ENCODE peak calls at places on chromosomes 7 and 10, in four cellular contexts. S, G, Y and T are unnamed samples.
A peak's percentile ranks its signal among the peaks of the same experiment; 100 is the strongest.

GRCh38 chr7:49228447-49228846 is 304.1 kb downstream of the CDC14C start:
- DNase-seq in S (no peak), Y (no peak), G (no peak), T (no peak)

GRCh38 chr10:78438907-78439809 is 405.5 kb downstream of the RPS24 start:
- DNase-seq in G (no peak), S (no peak), Y (peak; percentile 76), T (no peak)

GRCh38 chr7:112449353-112449752 is 907 bp upstream of the IFRD1 start:
- DNase-seq in Y (peak; percentile 60), S (peak; percentile 22), G (no peak), T (no peak)

GRCh38 chr10:102613761-102614160 is 30.5 kb upstream of the TRIM8 start:
- DNase-seq in Y (no peak), G (no peak), S (no peak), T (no peak)

GRCh38 chr10:13830385-13830784 is 243.6 kb downstream of the PRPF18 start:
- DNase-seq in S (no peak), Y (no peak), G (peak; percentile 53), T (no peak)

GRCh38 chr10:26534384-26534783 is 96.2 kb downstream of the APBB1IP start:
- DNase-seq in Y (no peak), G (peak; percentile 75), S (peak; percentile 16), T (no peak)

GRCh38 chr7:2982831-2983230 is 60.8 kb downstream of the CARD11 start:
- DNase-seq in G (no peak), S (no peak), Y (no peak), T (no peak)

GRCh38 chr7:17236603-17237002 is 61.8 kb upstream of the AHR start:
- DNase-seq in G (no peak), Y (no peak), S (no peak), T (no peak)

GRCh38 chr10:126352446-126352845 is 35.8 kb downstream of the ADAM12 start:
- DNase-seq in G (no peak), S (no peak), Y (no peak), T (no peak)

GRCh38 chr7:11427686-11428273 is 404.2 kb downstream of the THSD7A start:
- DNase-seq in G (no peak), Y (peak; percentile 27), S (peak; percentile 50), T (peak; percentile 45)

GRCh38 chr10:6050801-6051445 is 11.2 kb downstream of the IL2RA start:
- DNase-seq in G (no peak), S (peak; percentile 54), Y (peak; percentile 41), T (no peak)

GRCh38 chr7:8881916-8882315 is 448.5 kb downstream of the NXPH1 start:
- DNase-seq in G (no peak), Y (no peak), S (no peak), T (no peak)

GRCh38 chr7:148688526-148688925 is 10.2 kb upstream of the CUL1 start:
- DNase-seq in G (no peak), S (no peak), Y (no peak), T (no peak)

GRCh38 chr10:100014129-100014762 is 4.5 kb upstream of the DNMBP start:
- DNase-seq in Y (no peak), G (no peak), S (no peak), T (no peak)

GRCh38 chr10:119211176-119211575 is 3.8 kb downstream of the GRK5 start:
- DNase-seq in Y (no peak), S (no peak), G (no peak), T (no peak)

GRCh38 chr7:1243964-1244416 is 11.3 kb downstream of the UNCX start:
- DNase-seq in G (no peak), Y (no peak), S (no peak), T (no peak)

GRCh38 chr7:135736586-135737305 is 8.8 kb upstream of the SLC13A4 start:
- DNase-seq in G (no peak), S (no peak), Y (no peak), T (no peak)

GRCh38 chr10:15045380-15045779 is 1.6 kb downstream of the OLAH start:
- DNase-seq in Y (no peak), G (no peak), S (no peak), T (no peak)

GRCh38 chr10:131231965-131232541 is 79.5 kb downstream of the TCERG1L start:
- DNase-seq in S (no peak), G (no peak), Y (no peak), T (no peak)

GRCh38 chr10:123136806-123137642 is 1.3 kb downstream of the HMX3 start:
- DNase-seq in G (peak; percentile 62), Y (no peak), S (peak; percentile 41), T (no peak)

GRCh38 chr7:134388336-134389019 is 70.4 kb downstream of the AKR1B1 start:
- DNase-seq in G (no peak), S (no peak), Y (no peak), T (no peak)

GRCh38 chr7:137695942-137696341 is 150.8 kb downstream of the DGKI start:
- DNase-seq in S (no peak), G (no peak), Y (peak; percentile 93), T (no peak)

GRCh38 chr7:51187941-51188340 is 128.7 kb downstream of the COBL start:
- DNase-seq in S (peak; percentile 49), G (peak; percentile 84), Y (no peak), T (peak; percentile 57)

GRCh38 chr10:112985701-112986510 is 35.9 kb downstream of the TCF7L2 start:
- DNase-seq in Y (no peak), S (no peak), G (no peak), T (no peak)

GRCh38 chr7:79810945-79811344 is 323.7 kb upstream of the GNAI1 start:
- DNase-seq in S (no peak), G (no peak), Y (no peak), T (no peak)
- TF ChIP-seq ELF4 in S (no peak), G (no peak), Y (no peak), T (no peak)

GRCh38 chr10:75127481-75127880 is 16.0 kb downstream of the SAMD8 start:
- DNase-seq in G (no peak), Y (no peak), S (no peak), T (no peak)
- TF ChIP-seq ELF4 in G (no peak), Y (no peak), S (no peak), T (no peak)

GRCh38 chr10:33653584-33654367 is 319.3 kb upstream of the NRP1 start:
- DNase-seq in S (no peak), G (no peak), Y (no peak), T (no peak)
- TF ChIP-seq ELF4 in S (no peak), G (no peak), Y (no peak), T (no peak)

DNA sequence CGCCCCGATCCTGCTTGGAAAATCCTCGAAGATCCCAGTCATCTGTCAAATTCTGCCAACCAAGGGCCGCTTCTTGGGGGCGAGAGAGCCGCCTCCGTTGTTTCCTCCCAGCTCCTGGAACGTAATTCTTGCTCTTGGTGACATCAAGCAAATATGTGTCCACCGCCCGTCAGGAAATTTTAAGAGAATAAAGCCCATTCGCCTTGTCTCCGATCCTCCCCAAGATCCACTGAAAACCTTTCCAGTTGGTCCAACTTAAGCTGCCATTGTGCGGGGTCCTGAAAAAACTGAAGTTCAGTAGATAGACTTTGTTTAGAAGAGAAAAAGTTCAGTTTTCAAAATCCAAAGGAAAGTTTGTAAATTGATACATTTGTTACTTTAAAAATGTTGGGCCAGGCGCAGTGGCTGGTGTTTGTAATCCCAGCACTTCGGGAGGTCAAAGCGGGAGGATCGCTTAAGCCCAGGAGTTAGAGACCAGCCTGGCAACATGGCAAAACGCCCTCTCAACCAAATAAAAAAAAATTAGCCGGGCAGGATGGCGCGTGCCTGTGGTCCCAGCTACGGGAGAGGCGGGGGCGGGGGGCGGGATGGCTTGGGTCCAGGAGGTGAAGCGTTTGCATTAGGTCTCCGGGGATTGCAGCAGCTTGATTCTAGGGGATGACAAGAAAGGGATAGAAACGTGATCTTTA is 1.0 kb upstream of the ZNF800 start:
- DNase-seq in Y (no peak), S (no peak), G (peak; percentile 15), T (peak; percentile 12)
- TF ChIP-seq ELF4 in Y (no peak), S (no peak), G (no peak), T (no peak)

DNA sequence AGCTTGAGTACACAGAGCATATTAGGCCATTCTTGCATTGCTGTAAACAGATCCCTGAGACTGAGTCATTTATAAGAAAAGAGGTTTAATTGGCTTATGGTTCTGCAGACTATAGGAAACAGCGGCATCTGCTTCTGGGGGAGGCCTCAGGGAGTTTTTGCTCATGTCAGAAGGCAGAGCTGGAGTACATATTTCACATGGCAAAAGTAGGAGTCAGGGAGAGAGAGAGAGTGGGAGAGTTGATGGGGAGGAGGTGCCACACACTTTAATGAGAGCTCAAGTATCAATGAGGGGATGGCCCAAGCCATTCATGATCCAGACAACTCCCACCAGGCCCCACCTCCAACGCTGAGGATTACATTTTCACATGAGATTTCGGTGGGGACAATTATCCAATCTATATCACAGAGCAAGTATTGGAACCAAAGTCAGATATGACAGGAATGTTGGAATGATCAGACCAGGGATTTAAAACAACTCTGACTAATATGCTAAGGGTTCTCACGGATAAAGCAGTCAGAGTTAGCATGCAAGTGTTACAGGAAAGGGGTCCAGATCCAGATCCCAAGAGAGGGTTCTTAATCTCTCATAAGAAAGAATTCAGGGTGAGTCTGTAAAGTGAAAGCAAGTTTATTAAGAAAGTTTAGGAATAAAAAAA is 795.3 kb upstream of the CELF2 start:
- DNase-seq in S (no peak), Y (no peak), G (no peak), T (no peak)
- TF ChIP-seq ELF4 in S (no peak), Y (no peak), G (no peak), T (no peak)

GRCh38 chr10:110305767-110306451 is 1.2 kb upstream of the SMNDC1 start:
- DNase-seq in Y (peak; percentile 74), G (no peak), S (peak; percentile 47), T (peak; percentile 44)
- TF ChIP-seq ELF4 in Y (no peak), G (no peak), S (no peak), T (no peak)

GRCh38 chr7:45238806-45239205 is 81.2 kb downstream of the RAMP3 start:
- DNase-seq in Y (no peak), G (no peak), S (no peak), T (no peak)
- TF ChIP-seq ELF4 in Y (no peak), G (no peak), S (no peak), T (no peak)

DNA sequence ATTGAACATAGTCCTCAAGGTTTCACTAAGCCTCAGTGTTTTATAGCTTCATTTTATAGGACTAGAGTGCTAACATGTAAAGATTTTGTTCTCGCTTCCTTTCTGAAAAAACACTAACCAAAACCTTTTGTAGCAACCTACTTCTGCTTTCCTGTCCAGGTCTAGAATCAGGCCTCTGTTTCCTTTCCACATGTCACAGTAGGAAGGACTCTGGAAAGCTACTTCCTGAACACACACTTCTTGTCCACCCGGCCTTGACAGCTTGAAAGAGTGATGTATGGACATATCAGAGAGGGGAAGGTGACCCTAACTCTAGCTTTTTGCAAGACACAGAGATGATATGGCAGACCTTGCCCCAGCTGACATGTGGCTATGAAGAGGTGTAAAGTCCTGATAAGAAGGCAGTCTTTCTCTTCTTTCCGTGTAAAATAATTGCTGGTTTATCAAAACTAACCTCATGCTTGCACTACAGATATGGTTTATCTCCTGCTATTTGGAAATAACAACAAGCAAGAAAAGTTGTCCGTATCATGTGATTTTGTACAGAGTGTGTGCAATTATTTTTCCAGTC is 175.4 kb downstream of the SKAP2 start:
- DNase-seq in Y (peak; percentile 56), G (no peak), S (peak; percentile 56), T (no peak)
- TF ChIP-seq ELF4 in Y (no peak), G (no peak), S (peak; percentile 94), T (no peak)

GRCh38 chr7:96414931-96415292 is 93.0 kb upstream of the SLC25A13 start:
- DNase-seq in S (peak; percentile 52), Y (peak; percentile 71), G (peak; percentile 52), T (peak; percentile 55)
- TF ChIP-seq ELF4 in S (no peak), Y (peak; percentile 72), G (no peak), T (no peak)